ENCODE peak calls at places on chromosomes 5 and 9, in six cellular contexts. F is NAMALWA; A is stimulated activated CD4-positive, alpha-beta T cell treated with anti-CD3 and anti-CD28 coated beads, Interleukin-15, amount 100 ng/mL, for 1 hour; S is stimulated activated CD8-positive, alpha-beta memory T cell treated with anti-CD3 and anti-CD28 coated beads, Interleukin-12 subunit alpha, Interleukin-12 subunit beta, amount 100 ng/mL, for 1 hour; B is SK-MEL-5; E is kidney tubule cell. M is an unnamed sample.

GRCh38 chr9:127256324-127256723 is 8.2 kb upstream of the GARNL3 start:
- DNase-seq in B (no peak), A (no peak), F (no peak), E (no peak), S (no peak), M (no peak)

GRCh38 chr5:120848883-120849282 is 384.8 kb downstream of the PRR16 start:
- DNase-seq in F (no peak), S (no peak), E (no peak), A (no peak), B (no peak), M (no peak)

GRCh38 chr9:121532881-121533280 is 33.2 kb upstream of the GGTA1 start:
- DNase-seq in E (no peak), F (no peak), A (no peak), B (no peak), S (no peak), M (no peak)

GRCh38 chr5:99814311-99815063 is 720.7 kb upstream of the FAM174A start:
- DNase-seq in S (no peak), A (no peak), B (no peak), F (no peak), E (no peak), M (no peak)

GRCh38 chr9:122190597-122191381 is 31.1 kb downstream of the MORN5 start:
- DNase-seq in A (no peak), B (no peak), F (no peak), S (no peak), E (peak), M (no peak)

GRCh38 chr5:59351076-59351794 is 542.3 kb downstream of the PDE4D start:
- DNase-seq in B (peak), E (no peak), A (no peak), S (no peak), F (no peak), M (peak)

GRCh38 chr5:81855576-81855975 is 104.7 kb upstream of the SSBP2 start:
- DNase-seq in A (no peak), F (no peak), E (no peak), S (no peak), B (no peak), M (no peak)

GRCh38 chr5:112373888-112374287 is 45.2 kb downstream of the EPB41L4A start:
- DNase-seq in S (no peak), E (no peak), B (no peak), F (no peak), A (no peak), M (no peak)

GRCh38 chr5:72525816-72526215 is 18.6 kb upstream of the ZNF366 start:
- DNase-seq in A (no peak), S (no peak), B (peak), E (peak), F (no peak), M (no peak)

GRCh38 chr5:40479939-40480338 is 199.8 kb upstream of the PTGER4 start:
- DNase-seq in A (no peak), B (no peak), F (no peak), S (no peak), E (no peak), M (no peak)

GRCh38 chr9:119639287-119639955 is 270.2 kb upstream of the BRINP1 start:
- DNase-seq in F (no peak), E (peak), S (no peak), A (no peak), B (no peak), M (no peak)

GRCh38 chr5:112653638-112654037 is 84.0 kb upstream of the APC start:
- DNase-seq in S (no peak), E (no peak), B (no peak), A (no peak), F (no peak), M (no peak)

GRCh38 chr5:73136277-73136606 is 15.9 kb downstream of the TMEM171 start:
- DNase-seq in S (no peak), E (peak), F (no peak), B (no peak), A (no peak), M (no peak)

GRCh38 chr9:89418882-89419641 is 78.9 kb downstream of the SEMA4D start:
- DNase-seq in B (no peak), S (peak), E (no peak), A (peak), F (peak), M (no peak)

GRCh38 chr9:38620483-38621433 is at the start of gene ANKRD18A:
- DNase-seq in E (peak), F (no peak), B (peak), S (peak), A (peak), M (peak)

GRCh38 chr9:136328011-136328621 is 777 bp downstream of the GPSM1 start:
- DNase-seq in E (peak), A (no peak), S (no peak), F (no peak), B (no peak), M (no peak)

GRCh38 chr5:77360381-77360780 is 131.7 kb downstream of the WDR41 start:
- DNase-seq in S (no peak), A (no peak), F (no peak), E (no peak), B (no peak), M (no peak)

GRCh38 chr5:113250341-113250953 is 184.3 kb downstream of the TSSK1B start:
- DNase-seq in F (no peak), S (no peak), E (no peak), A (no peak), B (no peak), M (no peak)

GRCh38 chr5:143920772-143921171 is 108.8 kb downstream of the HMHB1 start:
- DNase-seq in A (no peak), E (peak), S (no peak), F (no peak), B (peak), M (no peak)

GRCh38 chr5:142816577-142816976 is 46.4 kb downstream of the ARHGAP26 start:
- DNase-seq in A (no peak), B (peak), F (no peak), S (no peak), E (peak), M (no peak)

GRCh38 chr9:21311888-21312287 is 6.8 kb upstream of the IFNA5 start:
- DNase-seq in S (no peak), F (no peak), E (peak), B (no peak), A (no peak), M (no peak)

GRCh38 chr5:170104299-170104698 is 1.4 kb upstream of the FOXI1 start:
- DNase-seq in E (no peak), B (no peak), F (no peak), A (no peak), S (no peak), M (no peak)

GRCh38 chr5:133944263-133945230 is 23.9 kb downstream of the C5orf15 start:
- DNase-seq in F (peak), A (no peak), E (peak), B (peak), S (peak), M (peak)

GRCh38 chr9:13962006-13962405 is 351.9 kb downstream of the NFIB start:
- DNase-seq in B (no peak), A (no peak), E (no peak), S (no peak), F (no peak), M (no peak)

GRCh38 chr5:161676109-161676508 is 9.4 kb upstream of the GABRA6 start:
- DNase-seq in E (peak), A (no peak), S (no peak), F (peak), B (peak), M (no peak)

GRCh38 chr5:173472784-173473278 is 143.6 kb downstream of the BOD1 start:
- DNase-seq in S (no peak), E (no peak), A (no peak), F (no peak), B (no peak), M (no peak)

GRCh38 chr9:87701931-87702421 is 23.9 kb upstream of the CTSL start:
- DNase-seq in A (no peak), S (no peak), F (no peak), E (peak), B (no peak), M (no peak)